ENCODE peak calls at places on chromosomes 5 and 9, in seven cellular contexts. V, K, G, M, S, Y and Z are unnamed samples.

GRCh38 chr5:36252722-36253340 is 11.1 kb upstream of the NADK2 start:
- DNase-seq in G (peak), Y (no peak), K (no peak), M (peak), V (no peak), S (no peak), Z (peak)

GRCh38 chr9:96491079-96491879 is 41.3 kb downstream of the HABP4 start:
- DNase-seq in G (peak), M (no peak), S (no peak), V (no peak), Y (no peak), K (no peak), Z (peak)

GRCh38 chr9:12680341-12680740 is 12.8 kb upstream of the TYRP1 start:
- DNase-seq in G (peak), M (no peak), Y (no peak), K (peak), V (no peak), S (peak), Z (peak)

GRCh38 chr5:144336191-144336590 is 165.5 kb downstream of the KCTD16 start:
- DNase-seq in S (no peak), M (no peak), V (no peak), G (no peak), K (no peak), Y (no peak), Z (no peak)

GRCh38 chr9:982660-983240 is 6.3 kb downstream of the DMRT3 start:
- DNase-seq in V (no peak), K (no peak), S (no peak), M (peak), G (no peak), Y (no peak), Z (no peak)

GRCh38 chr5:998975-999501 is 9.6 kb upstream of the NKD2 start:
- DNase-seq in S (no peak), K (no peak), Y (no peak), V (no peak), G (no peak), M (no peak), Z (no peak)

GRCh38 chr5:64569880-64570279 is 64.1 kb downstream of the RGS7BP start:
- DNase-seq in S (no peak), V (no peak), Y (no peak), G (no peak), K (no peak), M (no peak), Z (no peak)

GRCh38 chr9:134268308-134268724 is 57.9 kb upstream of the RXRA start:
- DNase-seq in G (no peak), K (no peak), S (no peak), V (no peak), Y (no peak), M (no peak), Z (no peak)

GRCh38 chr5:56019306-56020272 is 24.8 kb upstream of the IL6ST start:
- DNase-seq in K (peak), M (peak), S (peak), V (no peak), Y (no peak), G (no peak), Z (peak)

GRCh38 chr9:37514999-37515398 is 29.3 kb downstream of the POLR1E start:
- DNase-seq in M (no peak), G (no peak), S (no peak), Y (no peak), V (no peak), K (no peak), Z (no peak)

GRCh38 chr5:132814441-132815294 is 1.6 kb downstream of the SOWAHA start:
- DNase-seq in S (no peak), G (no peak), K (no peak), M (no peak), V (no peak), Y (peak), Z (no peak)

GRCh38 chr5:88787856-88788255 is 95.1 kb downstream of the MEF2C start:
- DNase-seq in S (peak), G (peak), V (no peak), K (peak), Y (no peak), M (no peak), Z (no peak)

GRCh38 chr5:126031989-126032716 is 391.1 kb upstream of the GRAMD2B start:
- DNase-seq in Y (no peak), M (peak), G (peak), V (no peak), K (no peak), S (peak), Z (peak)

GRCh38 chr5:96426831-96427230 is 6.2 kb downstream of the PCSK1 start:
- DNase-seq in Y (no peak), S (no peak), G (peak), V (no peak), M (no peak), K (no peak), Z (no peak)

GRCh38 chr9:89505795-89506385 is 8.0 kb upstream of the SEMA4D start:
- DNase-seq in M (no peak), V (no peak), S (no peak), Y (no peak), G (peak), K (no peak), Z (no peak)

GRCh38 chr9:7172445-7173115 is 414.8 kb downstream of the KDM4C start:
- DNase-seq in K (peak), Y (no peak), S (peak), G (peak), V (no peak), M (peak), Z (peak)

GRCh38 chr9:36298566-36298965 is 40.3 kb upstream of the GNE start:
- DNase-seq in S (no peak), G (peak), M (peak), Y (no peak), K (peak), V (no peak), Z (peak)

GRCh38 chr5:78974011-78974410 is 11.1 kb downstream of the ARSB start:
- DNase-seq in Y (peak), K (no peak), S (no peak), G (no peak), V (peak), M (no peak), Z (no peak)

GRCh38 chr5:18043344-18043743 is 409.1 kb downstream of the TAF11L14 start:
- DNase-seq in V (no peak), M (no peak), Y (no peak), K (no peak), G (no peak), S (no peak), Z (no peak)

GRCh38 chr5:133457439-133457838 is 154.9 kb downstream of the FSTL4 start:
- DNase-seq in V (no peak), G (no peak), K (no peak), Y (no peak), S (no peak), M (peak), Z (no peak)

GRCh38 chr5:142235050-142235797 is 89.6 kb downstream of the SPRY4 start:
- DNase-seq in S (no peak), Y (no peak), G (peak), M (peak), V (peak), K (no peak), Z (no peak)

GRCh38 chr5:146561711-146562110 is 45.7 kb upstream of the GPR151 start:
- DNase-seq in K (peak), G (peak), M (no peak), S (no peak), V (no peak), Y (no peak), Z (no peak)

GRCh38 chr5:72841756-72842535 is 25.5 kb downstream of the TNPO1 start:
- DNase-seq in K (peak), Y (no peak), G (peak), S (peak), M (peak), V (no peak), Z (no peak)

GRCh38 chr9:131030978-131031641 is 22.1 kb downstream of the LAMC3 start:
- DNase-seq in G (no peak), Y (no peak), K (no peak), M (no peak), S (no peak), V (no peak), Z (no peak)

GRCh38 chr5:72988769-72989168 is 32.9 kb downstream of the FCHO2 start:
- DNase-seq in V (no peak), Y (no peak), K (no peak), M (no peak), G (peak), S (no peak), Z (no peak)

GRCh38 chr5:10293907-10294662 is 13.6 kb downstream of the CMBL start:
- DNase-seq in M (peak), G (no peak), Y (no peak), K (no peak), S (no peak), V (no peak), Z (no peak)

GRCh38 chr5:14108170-14108996 is 34.8 kb upstream of the TRIO start:
- DNase-seq in S (peak), K (peak), G (peak), Y (peak), V (peak), M (peak), Z (peak)

GRCh38 chr9:85524531-85524930 is 217.2 kb downstream of the AGTPBP1 start:
- DNase-seq in K (no peak), G (no peak), Y (no peak), S (no peak), M (no peak), V (no peak), Z (no peak)

GRCh38 chr5:115844321-115844817 is 2.6 kb downstream of the AP3S1 start:
- DNase-seq in S (no peak), K (no peak), V (no peak), G (no peak), Y (no peak), M (no peak), Z (no peak)

GRCh38 chr5:15499528-15500325 is at the start of gene FBXL7:
- DNase-seq in M (peak), S (peak), V (peak), G (peak), Y (peak), K (peak), Z (peak)

GRCh38 chr5:90135979-90136378 is 273.6 kb downstream of the CETN3 start:
- DNase-seq in S (no peak), K (no peak), M (no peak), Y (no peak), G (no peak), V (no peak), Z (no peak)